ENCODE peak calls at places on chromosomes 6 and 20, in nine cellular contexts. N is cardiac muscle cell; Y is upper lobe of right lung; Q is stimulated activated CD4-positive, alpha-beta T cell treated with anti-CD3 and anti-CD28 coated beads, TNF-alpha, amount 100 ng/mL, for 1 hour; L is H9; B is amygdala; V is stimulated activated CD8-positive, alpha-beta memory T cell treated with anti-CD3 and anti-CD28 coated beads, Interleukin-7, amount 100 ng/mL, for 24 hours; U is stromal cell of bone marrow; O is Kasumi-1. F is an unnamed sample.

GRCh38 chr6:133918208-133918930 is 29.5 kb downstream of the TCF21 start:
- DNase-seq in N (no peak), Y (no peak), Q (no peak), L (no peak), B (no peak), V (no peak), U (no peak), O (no peak), F (no peak)

GRCh38 chr6:140438346-140438735 is 1063.9 kb upstream of the CITED2 start:
- DNase-seq in N (no peak), Y (no peak), Q (no peak), L (no peak), B (no peak), V (no peak), U (no peak), O (no peak), F (no peak)

GRCh38 chr6:163095401-163095800 is 319.1 kb upstream of the QKI start:
- DNase-seq in N (no peak), Y (no peak), Q (no peak), L (no peak), B (no peak), V (no peak), U (no peak), O (no peak), F (no peak)

GRCh38 chr20:52761867-52762266 is 210.3 kb upstream of the TSHZ2 start:
- DNase-seq in N (no peak), Y (no peak), Q (no peak), L (no peak), B (no peak), V (no peak), U (peak; percentile 30), O (no peak), F (no peak)

GRCh38 chr6:53009056-53009455 is 14.0 kb upstream of the GSTA4 start:
- DNase-seq in N (no peak), Y (no peak), Q (no peak), L (no peak), B (no peak), V (no peak), U (no peak), O (no peak), F (no peak)

GRCh38 chr6:54335871-54336270 is 27.6 kb downstream of the TINAG start:
- DNase-seq in N (peak; percentile 95), Y (no peak), Q (no peak), L (no peak), B (no peak), V (no peak), U (peak; percentile 90), O (no peak), F (peak; percentile 5)

GRCh38 chr6:52307900-52308372 is 23.4 kb upstream of the MCM3 start:
- DNase-seq in N (no peak), Y (no peak), Q (no peak), L (no peak), B (no peak), V (no peak), U (no peak), O (no peak), F (no peak)

GRCh38 chr6:81895511-81896185 is 143.2 kb upstream of the TENT5A start:
- DNase-seq in N (peak; percentile 63), Y (no peak), Q (no peak), L (no peak), B (no peak), V (no peak), U (peak; percentile 65), O (no peak), F (no peak)

GRCh38 chr6:168099201-168100010 is 20.4 kb upstream of the FRMD1 start:
- DNase-seq in N (no peak), Y (peak; percentile 40), Q (no peak), L (peak; percentile 65), B (no peak), V (no peak), U (no peak), O (no peak), F (peak; percentile 60)

GRCh38 chr6:31473780-31474725 is 23.9 kb upstream of the MICB start:
- DNase-seq in N (peak; percentile 43), Y (no peak), Q (no peak), L (peak; percentile 16), B (no peak), V (no peak), U (peak; percentile 66), O (no peak), F (no peak)

GRCh38 chr20:5919634-5920544 is 30.4 kb downstream of the TRMT6 start:
- DNase-seq in N (peak; percentile 10), Y (no peak), Q (no peak), L (no peak), B (no peak), V (no peak), U (no peak), O (no peak), F (no peak)

GRCh38 chr6:23952214-23952613 is 173.8 kb upstream of the NRSN1 start:
- DNase-seq in N (no peak), Y (no peak), Q (no peak), L (no peak), B (no peak), V (no peak), U (no peak), O (no peak), F (no peak)

GRCh38 chr6:108951351-108951953 is 103.2 kb downstream of the ARMC2 start:
- DNase-seq in N (peak; percentile 75), Y (no peak), Q (no peak), L (no peak), B (no peak), V (no peak), U (no peak), O (no peak), F (no peak)

GRCh38 chr6:30678964-30679726 is 6.3 kb upstream of the DHX16 start:
- DNase-seq in N (peak; percentile 87), Y (peak; percentile 93), Q (peak; percentile 74), L (peak; percentile 89), B (peak; percentile 79), V (peak; percentile 87), U (peak; percentile 47), O (peak; percentile 62), F (peak; percentile 88)

GRCh38 chr20:12243327-12243726 is 325.6 kb downstream of the BTBD3 start:
- DNase-seq in N (no peak), Y (no peak), Q (no peak), L (no peak), B (no peak), V (no peak), U (no peak), O (no peak), F (no peak)

GRCh38 chr6:109939654-109940053 is 38.5 kb upstream of the GPR6 start:
- DNase-seq in N (no peak), Y (no peak), Q (no peak), L (no peak), B (no peak), V (no peak), U (no peak), O (no peak), F (no peak)

GRCh38 chr6:135812085-135812526 is 39.4 kb upstream of the PDE7B start:
- DNase-seq in N (peak; percentile 65), Y (no peak), Q (no peak), L (no peak), B (no peak), V (no peak), U (no peak), O (no peak), F (no peak)

GRCh38 chr6:122107256-122107655 is 292.2 kb upstream of the HSF2 start:
- DNase-seq in N (no peak), Y (no peak), Q (no peak), L (no peak), B (no peak), V (no peak), U (no peak), O (no peak), F (no peak)

GRCh38 chr6:118325220-118325860 is 222.8 kb upstream of the PLN start:
- DNase-seq in N (peak; percentile 2), Y (no peak), Q (no peak), L (no peak), B (no peak), V (no peak), U (no peak), O (no peak), F (no peak)

GRCh38 chr6:113291751-113292445 is 565.2 kb upstream of the MARCKS start:
- DNase-seq in N (peak; percentile 51), Y (no peak), Q (no peak), L (no peak), B (peak; percentile 1), V (no peak), U (peak; percentile 41), O (no peak), F (no peak)

GRCh38 chr6:57305754-57306153 is 11.7 kb upstream of the PRIM2 start:
- DNase-seq in N (no peak), Y (no peak), Q (no peak), L (no peak), B (no peak), V (no peak), U (peak; percentile 55), O (no peak), F (no peak)

GRCh38 chr6:1364791-1365190 is 24.6 kb upstream of the FOXF2 start:
- DNase-seq in N (no peak), Y (no peak), Q (no peak), L (no peak), B (no peak), V (no peak), U (no peak), O (no peak), F (no peak)

GRCh38 chr20:1440024-1440423 is 26.6 kb downstream of the NSFL1C start:
- DNase-seq in N (peak; percentile 16), Y (no peak), Q (no peak), L (peak; percentile 80), B (no peak), V (no peak), U (no peak), O (peak; percentile 40), F (peak; percentile 61)

GRCh38 chr6:69917834-69918233 is 51.5 kb downstream of the COL19A1 start:
- DNase-seq in N (peak; percentile 9), Y (no peak), Q (no peak), L (no peak), B (no peak), V (no peak), U (peak; percentile 65), O (no peak), F (no peak)

GRCh38 chr6:167056370-167056769 is 57.2 kb downstream of the CEP43 start:
- DNase-seq in N (peak; percentile 77), Y (no peak), Q (no peak), L (no peak), B (no peak), V (no peak), U (peak; percentile 36), O (peak; percentile 88), F (no peak)

F was measured in iPS-NIHi11.